ENCODE peak calls at places on chromosomes 1 and 21, in six cellular contexts. One of them, this sample, is unnamed.

GRCh38 chr1:178011101-178011828 is 41.4 kb upstream of the SEC16B start:
- DNase-seq in GM12891: no peak
- DNase-seq in H1: no peak
- DNase-seq in K562: no peak
- DNase-seq in HepG2: peak; percentile 24
- DNase-seq in GM12878: no peak
- DNase-seq in this sample: no peak

GRCh38 chr1:214321686-214322453 is 40.9 kb downstream of the SMYD2 start:
- DNase-seq in HepG2: no peak
- DNase-seq in K562: no peak
- DNase-seq in GM12878: peak; percentile 30
- DNase-seq in H1: no peak
- DNase-seq in GM12891: no peak
- DNase-seq in this sample: no peak

GRCh38 chr1:248860007-248860406 is 1.1 kb upstream of the ZNF692 start:
- DNase-seq in H1: no peak
- DNase-seq in HepG2: no peak
- DNase-seq in GM12878: no peak
- DNase-seq in K562: no peak
- DNase-seq in GM12891: no peak
- DNase-seq in this sample: no peak

GRCh38 chr1:96568639-96569038 is 152.9 kb upstream of the PTBP2 start:
- DNase-seq in HepG2: no peak
- DNase-seq in H1: no peak
- DNase-seq in K562: no peak
- DNase-seq in GM12891: no peak
- DNase-seq in GM12878: no peak
- DNase-seq in this sample: no peak

GRCh38 chr1:202505356-202505755 is 156.9 kb downstream of the PPP1R12B start:
- DNase-seq in H1: no peak
- DNase-seq in K562: no peak
- DNase-seq in GM12891: no peak
- DNase-seq in GM12878: no peak
- DNase-seq in HepG2: no peak
- DNase-seq in this sample: no peak

GRCh38 chr1:208791458-208791857 is 547.3 kb upstream of the PLXNA2 start:
- DNase-seq in H1: no peak
- DNase-seq in HepG2: no peak
- DNase-seq in K562: no peak
- DNase-seq in GM12878: no peak
- DNase-seq in GM12891: no peak
- DNase-seq in this sample: no peak

GRCh38 chr1:209692745-209693504 is 11.7 kb upstream of the HSD11B1 start:
- DNase-seq in H1: no peak
- DNase-seq in HepG2: peak; percentile 54
- DNase-seq in GM12891: no peak
- DNase-seq in K562: peak; percentile 85
- DNase-seq in GM12878: peak; percentile 34
- DNase-seq in this sample: no peak

GRCh38 chr1:30872033-30872947 is 36.3 kb downstream of the SDC3 start:
- DNase-seq in H1: no peak
- DNase-seq in GM12891: no peak
- DNase-seq in HepG2: no peak
- DNase-seq in GM12878: no peak
- DNase-seq in K562: peak; percentile 92
- DNase-seq in this sample: no peak

GRCh38 chr1:94820918-94821317 is 761 bp downstream of the SLC44A3 start:
- DNase-seq in H1: no peak
- DNase-seq in K562: no peak
- DNase-seq in GM12891: no peak
- DNase-seq in HepG2: no peak
- DNase-seq in GM12878: no peak
- DNase-seq in this sample: no peak

GRCh38 chr1:38783659-38784229 is 75.8 kb downstream of the RRAGC start:
- DNase-seq in K562: peak; percentile 61
- DNase-seq in H1: no peak
- DNase-seq in HepG2: peak; percentile 13
- DNase-seq in GM12878: no peak
- DNase-seq in GM12891: no peak
- DNase-seq in this sample: no peak

GRCh38 chr21:36511484-36512227 is 31.7 kb upstream of the CLDN14 start:
- DNase-seq in H1: no peak
- DNase-seq in GM12878: no peak
- DNase-seq in HepG2: no peak
- DNase-seq in GM12891: no peak
- DNase-seq in K562: no peak
- DNase-seq in this sample: no peak

GRCh38 chr21:14956826-14957225 is 108.0 kb downstream of the NRIP1 start:
- DNase-seq in K562: no peak
- DNase-seq in GM12891: no peak
- DNase-seq in HepG2: no peak
- DNase-seq in GM12878: no peak
- DNase-seq in H1: no peak
- DNase-seq in this sample: no peak

GRCh38 chr1:212513586-212513985 is 80.9 kb downstream of the NENF start:
- DNase-seq in K562: no peak
- DNase-seq in HepG2: no peak
- DNase-seq in GM12878: no peak
- DNase-seq in GM12891: no peak
- DNase-seq in H1: no peak
- DNase-seq in this sample: no peak

GRCh38 chr1:88946845-88947244 is 45.6 kb downstream of the KYAT3 start:
- DNase-seq in GM12878: no peak
- DNase-seq in K562: peak; percentile 27
- DNase-seq in HepG2: no peak
- DNase-seq in GM12891: no peak
- DNase-seq in H1: no peak
- DNase-seq in this sample: no peak

GRCh38 chr1:36306210-36306901 is at the start of gene SH3D21:
- DNase-seq in GM12891: peak; percentile 59
- DNase-seq in GM12878: no peak
- DNase-seq in HepG2: peak; percentile 67
- DNase-seq in K562: no peak
- DNase-seq in H1: peak; percentile 65
- DNase-seq in this sample: no peak

GRCh38 chr1:79662596-79662995 is 656.1 kb upstream of the ADGRL4 start:
- DNase-seq in HepG2: no peak
- DNase-seq in GM12891: no peak
- DNase-seq in K562: no peak
- DNase-seq in GM12878: no peak
- DNase-seq in H1: no peak
- DNase-seq in this sample: no peak

GRCh38 chr21:33881689-33882440 is 33.7 kb downstream of the ATP5PO start:
- DNase-seq in HepG2: no peak
- DNase-seq in GM12891: no peak
- DNase-seq in GM12878: no peak
- DNase-seq in K562: no peak
- DNase-seq in H1: no peak
- DNase-seq in this sample: no peak

GRCh38 chr1:25616932-25617625 is 488 bp downstream of the MAN1C1 start:
- DNase-seq in GM12878: no peak
- DNase-seq in H1: no peak
- DNase-seq in GM12891: no peak
- DNase-seq in K562: no peak
- DNase-seq in HepG2: no peak
- DNase-seq in this sample: no peak

GRCh38 chr1:235093013-235093618 is 35.5 kb downstream of the TOMM20 start:
- DNase-seq in K562: peak; percentile 74
- DNase-seq in H1: no peak
- DNase-seq in GM12891: no peak
- DNase-seq in HepG2: peak; percentile 50
- DNase-seq in GM12878: no peak
- DNase-seq in this sample: no peak

GRCh38 chr1:24745711-24746582 is 700 bp downstream of the CLIC4 start:
- DNase-seq in HepG2: no peak
- DNase-seq in GM12878: no peak
- DNase-seq in GM12891: no peak
- DNase-seq in H1: no peak
- DNase-seq in K562: peak; percentile 67
- DNase-seq in this sample: no peak

GRCh38 chr1:234773936-234774677 is 164.1 kb upstream of the IRF2BP2 start:
- DNase-seq in GM12891: no peak
- DNase-seq in HepG2: no peak
- DNase-seq in GM12878: no peak
- DNase-seq in H1: no peak
- DNase-seq in K562: no peak
- DNase-seq in this sample: no peak

GRCh38 chr1:215433237-215433636 is 133.9 kb upstream of the KCTD3 start:
- DNase-seq in GM12891: no peak
- DNase-seq in GM12878: no peak
- DNase-seq in K562: no peak
- DNase-seq in HepG2: no peak
- DNase-seq in H1: no peak
- DNase-seq in this sample: no peak

GRCh38 chr1:87805661-87806376 is 477.1 kb downstream of the LMO4 start:
- DNase-seq in H1: no peak
- DNase-seq in K562: no peak
- DNase-seq in GM12878: no peak
- DNase-seq in GM12891: no peak
- DNase-seq in HepG2: peak; percentile 27
- DNase-seq in this sample: no peak

GRCh38 chr1:39387452-39387851 is 104.0 kb upstream of the BMP8A start:
- DNase-seq in GM12891: no peak
- DNase-seq in K562: peak; percentile 68
- DNase-seq in GM12878: no peak
- DNase-seq in H1: no peak
- DNase-seq in HepG2: peak; percentile 84
- DNase-seq in this sample: no peak

GRCh38 chr21:36454706-36455105 is 25.2 kb downstream of the CLDN14 start:
- DNase-seq in K562: no peak
- DNase-seq in GM12878: no peak
- DNase-seq in H1: no peak
- DNase-seq in GM12891: no peak
- DNase-seq in HepG2: no peak
- DNase-seq in this sample: no peak

GRCh38 chr1:185139231-185139630 is 17.5 kb downstream of the TRMT1L start:
- DNase-seq in H1: no peak
- DNase-seq in HepG2: no peak
- DNase-seq in GM12891: no peak
- DNase-seq in K562: no peak
- DNase-seq in GM12878: no peak
- DNase-seq in this sample: no peak

GRCh38 chr1:228213917-228214808 is 6.3 kb downstream of the OBSCN start:
- DNase-seq in HepG2: no peak
- DNase-seq in K562: no peak
- DNase-seq in GM12891: no peak
- DNase-seq in GM12878: no peak
- DNase-seq in H1: no peak
- DNase-seq in this sample: no peak
- TF ChIP-seq POLR2A in HepG2: no peak
- TF ChIP-seq POLR2A in K562: no peak
- TF ChIP-seq POLR2A in GM12891: no peak
- TF ChIP-seq POLR2A in GM12878: no peak
- TF ChIP-seq POLR2A in H1: no peak
- TF ChIP-seq POLR2A in this sample: no peak

GRCh38 chr1:115810609-115811008 is 30.3 kb downstream of the NHLH2 start:
- DNase-seq in K562: no peak
- DNase-seq in GM12878: no peak
- DNase-seq in GM12891: no peak
- DNase-seq in HepG2: no peak
- DNase-seq in H1: no peak
- DNase-seq in this sample: no peak

GRCh38 chr1:115809847-115810246 is 31.1 kb downstream of the NHLH2 start:
- DNase-seq in GM12891: no peak
- DNase-seq in K562: no peak
- DNase-seq in HepG2: no peak
- DNase-seq in H1: no peak
- DNase-seq in GM12878: no peak
- DNase-seq in this sample: no peak

GRCh38 chr1:115811140-115811828 is 29.6 kb downstream of the NHLH2 start:
- DNase-seq in GM12891: no peak
- DNase-seq in K562: no peak
- DNase-seq in GM12878: no peak
- DNase-seq in HepG2: no peak
- DNase-seq in H1: no peak
- DNase-seq in this sample: no peak

DNA sequence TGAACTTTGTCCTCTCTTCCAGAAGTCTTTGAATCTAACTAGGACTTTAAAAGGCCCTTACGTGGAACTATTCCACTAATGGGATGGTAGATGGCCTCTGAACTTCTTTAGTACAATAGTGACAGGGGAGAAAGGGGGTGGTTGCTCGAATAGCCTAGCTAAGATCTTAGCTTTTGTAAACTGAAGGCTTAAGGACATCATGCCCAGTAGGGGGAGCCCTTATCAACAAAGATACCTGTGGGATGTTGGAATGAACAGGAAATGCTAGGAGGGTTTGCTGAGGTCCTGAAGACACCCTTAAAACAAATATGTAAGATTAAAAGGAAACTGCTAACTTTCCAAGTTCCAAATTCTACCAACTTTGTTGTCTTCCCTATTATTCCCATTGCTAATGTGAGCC is 33.2 kb downstream of the NHLH2 start:
- DNase-seq in H1: no peak
- DNase-seq in GM12878: peak; percentile 13
- DNase-seq in K562: peak; percentile 75
- DNase-seq in HepG2: peak; percentile 64
- DNase-seq in GM12891: no peak
- DNase-seq in this sample: no peak
- TF ChIP-seq TAF1 in H1: no peak
- TF ChIP-seq TAF1 in GM12878: no peak
- TF ChIP-seq TAF1 in K562: no peak
- TF ChIP-seq TAF1 in HepG2: no peak
- TF ChIP-seq TAF1 in GM12891: no peak
- TF ChIP-seq TAF1 in this sample: no peak

GRCh38 chr1:225341642-225342041 is 86.2 kb downstream of the LBR start:
- DNase-seq in HepG2: no peak
- DNase-seq in H1: no peak
- DNase-seq in K562: no peak
- DNase-seq in GM12891: no peak
- DNase-seq in GM12878: no peak
- DNase-seq in this sample: no peak
- TF ChIP-seq POLR2AphosphoS5 in HepG2: no peak
- TF ChIP-seq POLR2AphosphoS5 in H1: no peak
- TF ChIP-seq POLR2AphosphoS5 in K562: no peak
- TF ChIP-seq POLR2AphosphoS5 in GM12891: no peak
- TF ChIP-seq POLR2AphosphoS5 in GM12878: no peak
- TF ChIP-seq POLR2AphosphoS5 in this sample: no peak

DNA sequence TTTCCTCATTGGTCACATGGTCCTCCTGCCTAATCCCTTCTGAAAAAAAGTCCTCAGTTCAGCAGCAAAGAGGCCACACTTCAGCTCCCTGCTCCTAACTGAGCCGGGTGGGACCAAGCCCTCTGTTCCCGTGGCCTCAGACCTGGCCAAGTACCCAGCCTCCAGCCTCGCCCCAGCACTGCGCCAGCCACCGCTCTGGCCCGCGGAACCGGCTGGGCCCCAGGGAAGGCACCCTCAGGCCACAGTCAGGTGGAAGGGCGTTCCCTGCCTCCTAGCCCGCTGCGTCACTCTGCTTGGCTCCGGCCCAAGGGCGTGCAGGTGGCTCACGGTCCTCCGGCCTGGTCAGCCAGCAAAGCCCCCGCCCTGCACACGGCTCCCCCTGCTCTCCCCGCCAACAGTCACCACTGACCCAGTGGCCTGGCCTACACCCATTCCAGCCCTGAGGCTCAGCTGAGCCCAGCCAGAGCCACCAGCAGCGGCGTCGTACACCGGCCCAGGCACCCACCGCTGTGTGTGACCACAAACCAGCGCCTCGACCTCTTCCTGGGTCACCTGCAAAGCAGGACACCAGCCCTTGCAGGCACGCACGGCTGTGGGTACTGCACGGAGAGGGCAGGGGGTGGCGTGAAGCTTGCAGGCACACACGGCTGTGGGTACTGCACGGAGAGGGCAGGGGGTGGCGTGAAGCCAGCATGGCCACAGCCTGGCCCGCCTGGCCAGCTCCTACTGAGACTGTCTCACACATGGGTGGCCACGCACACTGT is 19.4 kb downstream of the NADK start:
- DNase-seq in K562: peak; percentile 98
- DNase-seq in GM12891: no peak
- DNase-seq in H1: no peak
- DNase-seq in HepG2: no peak
- DNase-seq in GM12878: no peak
- DNase-seq in this sample: no peak
- TF ChIP-seq POLR2A in K562: peak; percentile 74
- TF ChIP-seq POLR2A in GM12891: no peak
- TF ChIP-seq POLR2A in H1: no peak
- TF ChIP-seq POLR2A in HepG2: peak; percentile 41
- TF ChIP-seq POLR2A in GM12878: peak; percentile 45
- TF ChIP-seq POLR2A in this sample: no peak

This sample was measured in GM12892.